ENCODE peak calls at places on chromosomes 2 and 18, in seven cellular contexts. One of them, this sample, is unnamed.

GRCh38 chr2:215598376-215598975 is 162.6 kb upstream of the FN1 start:
- DNase-seq in endothelial cell: no peak
- DNase-seq in tibial nerve: no peak
- DNase-seq in pancreas: no peak
- DNase-seq in brain microvascular endothelial cell: peak
- DNase-seq in CD8-positive, alpha-beta T cell: no peak
- DNase-seq in epithelial cell of esophagus: peak
- DNase-seq in this sample: no peak

GRCh38 chr18:49725809-49726514 is 87.4 kb downstream of the ACAA2 start:
- DNase-seq in endothelial cell: peak
- DNase-seq in tibial nerve: peak
- DNase-seq in pancreas: peak
- DNase-seq in brain microvascular endothelial cell: peak
- DNase-seq in CD8-positive, alpha-beta T cell: no peak
- DNase-seq in epithelial cell of esophagus: peak
- DNase-seq in this sample: peak

GRCh38 chr18:44682181-44682870 is 1.6 kb downstream of the SETBP1 start:
- DNase-seq in endothelial cell: no peak
- DNase-seq in tibial nerve: peak
- DNase-seq in pancreas: peak
- DNase-seq in brain microvascular endothelial cell: no peak
- DNase-seq in CD8-positive, alpha-beta T cell: no peak
- DNase-seq in epithelial cell of esophagus: peak
- DNase-seq in this sample: no peak

GRCh38 chr2:9809064-9809356 is 34.3 kb upstream of the TAF1B start:
- DNase-seq in endothelial cell: no peak
- DNase-seq in tibial nerve: no peak
- DNase-seq in pancreas: peak
- DNase-seq in brain microvascular endothelial cell: no peak
- DNase-seq in CD8-positive, alpha-beta T cell: no peak
- DNase-seq in epithelial cell of esophagus: peak
- DNase-seq in this sample: no peak

GRCh38 chr18:14074187-14074586 is 58.0 kb downstream of the ZNF519 start:
- DNase-seq in endothelial cell: no peak
- DNase-seq in tibial nerve: no peak
- DNase-seq in pancreas: no peak
- DNase-seq in brain microvascular endothelial cell: no peak
- DNase-seq in CD8-positive, alpha-beta T cell: no peak
- DNase-seq in epithelial cell of esophagus: no peak
- DNase-seq in this sample: no peak

GRCh38 chr2:88600038-88600465 is 27.2 kb downstream of the EIF2AK3 start:
- DNase-seq in endothelial cell: peak
- DNase-seq in tibial nerve: no peak
- DNase-seq in pancreas: peak
- DNase-seq in brain microvascular endothelial cell: peak
- DNase-seq in CD8-positive, alpha-beta T cell: peak
- DNase-seq in epithelial cell of esophagus: peak
- DNase-seq in this sample: peak

GRCh38 chr2:3267869-3268704 is 109.5 kb downstream of the EIPR1 start:
- DNase-seq in endothelial cell: no peak
- DNase-seq in tibial nerve: no peak
- DNase-seq in pancreas: no peak
- DNase-seq in brain microvascular endothelial cell: no peak
- DNase-seq in CD8-positive, alpha-beta T cell: no peak
- DNase-seq in epithelial cell of esophagus: no peak
- DNase-seq in this sample: no peak

GRCh38 chr2:68693947-68694346 is 40.7 kb upstream of the ARHGAP25 start:
- DNase-seq in endothelial cell: no peak
- DNase-seq in tibial nerve: no peak
- DNase-seq in pancreas: no peak
- DNase-seq in brain microvascular endothelial cell: no peak
- DNase-seq in CD8-positive, alpha-beta T cell: no peak
- DNase-seq in epithelial cell of esophagus: no peak
- DNase-seq in this sample: no peak

GRCh38 chr18:79511271-79511670 is 115.5 kb downstream of the NFATC1 start:
- DNase-seq in endothelial cell: no peak
- DNase-seq in tibial nerve: peak
- DNase-seq in pancreas: peak
- DNase-seq in brain microvascular endothelial cell: no peak
- DNase-seq in CD8-positive, alpha-beta T cell: no peak
- DNase-seq in epithelial cell of esophagus: no peak
- DNase-seq in this sample: no peak

GRCh38 chr2:101736233-101736632 is 38.7 kb downstream of the MAP4K4 start:
- DNase-seq in endothelial cell: no peak
- DNase-seq in tibial nerve: no peak
- DNase-seq in pancreas: no peak
- DNase-seq in brain microvascular endothelial cell: no peak
- DNase-seq in CD8-positive, alpha-beta T cell: no peak
- DNase-seq in epithelial cell of esophagus: no peak
- DNase-seq in this sample: no peak

GRCh38 chr2:10620481-10620880 is 69.3 kb downstream of the NOL10 start:
- DNase-seq in endothelial cell: no peak
- DNase-seq in tibial nerve: no peak
- DNase-seq in pancreas: no peak
- DNase-seq in brain microvascular endothelial cell: peak
- DNase-seq in CD8-positive, alpha-beta T cell: no peak
- DNase-seq in epithelial cell of esophagus: peak
- DNase-seq in this sample: no peak

GRCh38 chr18:7894592-7894991 is 327.5 kb downstream of the PTPRM start:
- DNase-seq in endothelial cell: no peak
- DNase-seq in tibial nerve: no peak
- DNase-seq in pancreas: no peak
- DNase-seq in brain microvascular endothelial cell: no peak
- DNase-seq in CD8-positive, alpha-beta T cell: no peak
- DNase-seq in epithelial cell of esophagus: no peak
- DNase-seq in this sample: no peak

GRCh38 chr2:171172980-171173542 is 12.4 kb upstream of the TLK1 start:
- DNase-seq in endothelial cell: no peak
- DNase-seq in tibial nerve: no peak
- DNase-seq in pancreas: no peak
- DNase-seq in brain microvascular endothelial cell: peak
- DNase-seq in CD8-positive, alpha-beta T cell: no peak
- DNase-seq in epithelial cell of esophagus: peak
- DNase-seq in this sample: no peak

GRCh38 chr2:144162652-144163051 is 357.3 kb downstream of the ZEB2 start:
- DNase-seq in endothelial cell: peak
- DNase-seq in tibial nerve: no peak
- DNase-seq in pancreas: peak
- DNase-seq in brain microvascular endothelial cell: no peak
- DNase-seq in CD8-positive, alpha-beta T cell: peak
- DNase-seq in epithelial cell of esophagus: peak
- DNase-seq in this sample: peak

GRCh38 chr18:26003391-26003790 is 87.0 kb downstream of the SS18 start:
- DNase-seq in endothelial cell: no peak
- DNase-seq in tibial nerve: no peak
- DNase-seq in pancreas: no peak
- DNase-seq in brain microvascular endothelial cell: no peak
- DNase-seq in CD8-positive, alpha-beta T cell: no peak
- DNase-seq in epithelial cell of esophagus: peak
- DNase-seq in this sample: no peak

GRCh38 chr18:24491882-24492281 is 31.4 kb downstream of the HRH4 start:
- DNase-seq in endothelial cell: no peak
- DNase-seq in tibial nerve: no peak
- DNase-seq in pancreas: no peak
- DNase-seq in brain microvascular endothelial cell: no peak
- DNase-seq in CD8-positive, alpha-beta T cell: peak
- DNase-seq in epithelial cell of esophagus: no peak
- DNase-seq in this sample: no peak

GRCh38 chr2:10785260-10785659 is 27.3 kb downstream of the PDIA6 start:
- DNase-seq in endothelial cell: no peak
- DNase-seq in tibial nerve: no peak
- DNase-seq in pancreas: no peak
- DNase-seq in brain microvascular endothelial cell: no peak
- DNase-seq in CD8-positive, alpha-beta T cell: no peak
- DNase-seq in epithelial cell of esophagus: no peak
- DNase-seq in this sample: no peak

GRCh38 chr2:172972005-172972619 is 103.5 kb upstream of the MAP3K20 start:
- DNase-seq in endothelial cell: peak
- DNase-seq in tibial nerve: no peak
- DNase-seq in pancreas: no peak
- DNase-seq in brain microvascular endothelial cell: peak
- DNase-seq in CD8-positive, alpha-beta T cell: no peak
- DNase-seq in epithelial cell of esophagus: peak
- DNase-seq in this sample: peak

GRCh38 chr2:16487686-16488085 is 177.9 kb downstream of the CYRIA start:
- DNase-seq in endothelial cell: peak
- DNase-seq in tibial nerve: no peak
- DNase-seq in pancreas: no peak
- DNase-seq in brain microvascular endothelial cell: peak
- DNase-seq in CD8-positive, alpha-beta T cell: no peak
- DNase-seq in epithelial cell of esophagus: peak
- DNase-seq in this sample: peak

DNA sequence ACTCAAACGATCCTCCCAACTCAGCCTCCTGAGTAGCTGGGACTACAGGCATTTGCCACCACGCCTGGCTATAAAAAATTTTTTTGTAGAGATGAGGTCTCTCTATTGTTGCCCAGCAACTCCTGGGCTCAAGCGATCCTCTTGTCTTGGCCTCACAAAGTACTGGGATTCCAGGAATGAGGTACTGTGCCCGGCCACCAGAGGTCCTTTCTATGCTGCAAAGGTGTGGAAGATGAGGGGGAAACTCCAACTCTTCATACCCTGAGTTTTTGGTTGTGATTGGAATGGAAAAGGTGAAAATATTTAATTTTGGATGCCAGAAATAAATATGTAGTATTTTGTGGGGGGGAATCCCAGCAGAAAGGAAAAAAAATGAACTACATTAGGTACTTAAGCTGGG is 36.0 kb downstream of the MRPL33 start:
- DNase-seq in endothelial cell: peak
- DNase-seq in tibial nerve: no peak
- DNase-seq in pancreas: no peak
- DNase-seq in brain microvascular endothelial cell: peak
- DNase-seq in CD8-positive, alpha-beta T cell: no peak
- DNase-seq in epithelial cell of esophagus: peak
- DNase-seq in this sample: no peak
- TF ChIP-seq CTCF in endothelial cell: peak
- TF ChIP-seq CTCF in tibial nerve: peak
- TF ChIP-seq CTCF in pancreas: peak
- TF ChIP-seq CTCF in brain microvascular endothelial cell: peak
- TF ChIP-seq CTCF in CD8-positive, alpha-beta T cell: no peak
- TF ChIP-seq CTCF in epithelial cell of esophagus: peak
- TF ChIP-seq CTCF in this sample: peak

GRCh38 chr2:176926453-176926852 is 286.1 kb upstream of the HNRNPA3 start:
- DNase-seq in endothelial cell: no peak
- DNase-seq in tibial nerve: no peak
- DNase-seq in pancreas: no peak
- DNase-seq in brain microvascular endothelial cell: no peak
- DNase-seq in CD8-positive, alpha-beta T cell: no peak
- DNase-seq in epithelial cell of esophagus: no peak
- DNase-seq in this sample: no peak
- TF ChIP-seq CTCF in endothelial cell: no peak
- TF ChIP-seq CTCF in tibial nerve: no peak
- TF ChIP-seq CTCF in pancreas: no peak
- TF ChIP-seq CTCF in brain microvascular endothelial cell: no peak
- TF ChIP-seq CTCF in CD8-positive, alpha-beta T cell: no peak
- TF ChIP-seq CTCF in epithelial cell of esophagus: no peak
- TF ChIP-seq CTCF in this sample: no peak

GRCh38 chr2:30373881-30374302 is 73.2 kb upstream of the LCLAT1 start:
- DNase-seq in endothelial cell: no peak
- DNase-seq in tibial nerve: no peak
- DNase-seq in pancreas: no peak
- DNase-seq in brain microvascular endothelial cell: peak
- DNase-seq in CD8-positive, alpha-beta T cell: no peak
- DNase-seq in epithelial cell of esophagus: peak
- DNase-seq in this sample: no peak
- TF ChIP-seq CTCF in endothelial cell: no peak
- TF ChIP-seq CTCF in tibial nerve: no peak
- TF ChIP-seq CTCF in pancreas: no peak
- TF ChIP-seq CTCF in brain microvascular endothelial cell: peak
- TF ChIP-seq CTCF in CD8-positive, alpha-beta T cell: no peak
- TF ChIP-seq CTCF in epithelial cell of esophagus: no peak
- TF ChIP-seq CTCF in this sample: no peak

GRCh38 chr2:20916604-20917286 is 93.8 kb upstream of the LDAH start:
- DNase-seq in endothelial cell: no peak
- DNase-seq in tibial nerve: no peak
- DNase-seq in pancreas: no peak
- DNase-seq in brain microvascular endothelial cell: peak
- DNase-seq in CD8-positive, alpha-beta T cell: no peak
- DNase-seq in epithelial cell of esophagus: peak
- DNase-seq in this sample: no peak
- TF ChIP-seq CTCF in endothelial cell: no peak
- TF ChIP-seq CTCF in tibial nerve: no peak
- TF ChIP-seq CTCF in pancreas: no peak
- TF ChIP-seq CTCF in brain microvascular endothelial cell: peak
- TF ChIP-seq CTCF in CD8-positive, alpha-beta T cell: no peak
- TF ChIP-seq CTCF in epithelial cell of esophagus: peak
- TF ChIP-seq CTCF in this sample: no peak

GRCh38 chr2:238361877-238362276 is 41.6 kb downstream of the TRAF3IP1 start:
- DNase-seq in endothelial cell: no peak
- DNase-seq in tibial nerve: no peak
- DNase-seq in pancreas: no peak
- DNase-seq in brain microvascular endothelial cell: no peak
- DNase-seq in CD8-positive, alpha-beta T cell: no peak
- DNase-seq in epithelial cell of esophagus: no peak
- DNase-seq in this sample: no peak
- TF ChIP-seq CTCF in endothelial cell: no peak
- TF ChIP-seq CTCF in tibial nerve: no peak
- TF ChIP-seq CTCF in pancreas: no peak
- TF ChIP-seq CTCF in brain microvascular endothelial cell: no peak
- TF ChIP-seq CTCF in CD8-positive, alpha-beta T cell: no peak
- TF ChIP-seq CTCF in epithelial cell of esophagus: no peak
- TF ChIP-seq CTCF in this sample: no peak

DNA sequence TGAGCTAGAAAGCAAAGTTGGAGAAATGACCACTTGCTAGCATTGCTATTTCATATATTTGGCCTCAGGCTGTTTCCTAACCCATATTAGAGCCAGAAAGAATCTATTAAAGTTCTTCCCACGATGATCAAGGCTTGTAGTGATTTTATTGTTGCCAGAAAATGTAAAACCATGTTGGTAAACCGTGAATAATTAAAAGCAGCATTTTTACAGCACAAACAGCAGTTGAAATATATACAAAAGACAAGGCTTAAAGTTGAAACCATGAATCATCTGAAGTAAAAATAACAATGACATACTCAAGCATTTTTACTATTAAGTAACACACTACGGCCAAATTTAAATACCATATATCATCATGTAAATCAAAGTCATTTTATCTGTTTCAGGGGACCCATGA is 27.7 kb upstream of the DSC3 start:
- DNase-seq in endothelial cell: no peak
- DNase-seq in tibial nerve: no peak
- DNase-seq in pancreas: no peak
- DNase-seq in brain microvascular endothelial cell: no peak
- DNase-seq in CD8-positive, alpha-beta T cell: no peak
- DNase-seq in epithelial cell of esophagus: no peak
- DNase-seq in this sample: no peak
- TF ChIP-seq CTCF in endothelial cell: no peak
- TF ChIP-seq CTCF in tibial nerve: no peak
- TF ChIP-seq CTCF in pancreas: no peak
- TF ChIP-seq CTCF in brain microvascular endothelial cell: no peak
- TF ChIP-seq CTCF in CD8-positive, alpha-beta T cell: no peak
- TF ChIP-seq CTCF in epithelial cell of esophagus: no peak
- TF ChIP-seq CTCF in this sample: no peak

GRCh38 chr2:197804049-197804757 is at the start of gene PLCL1:
- DNase-seq in endothelial cell: peak
- DNase-seq in tibial nerve: peak
- DNase-seq in pancreas: peak
- DNase-seq in brain microvascular endothelial cell: peak
- DNase-seq in CD8-positive, alpha-beta T cell: peak
- DNase-seq in epithelial cell of esophagus: peak
- DNase-seq in this sample: peak
- TF ChIP-seq CTCF in endothelial cell: no peak
- TF ChIP-seq CTCF in tibial nerve: no peak
- TF ChIP-seq CTCF in pancreas: no peak
- TF ChIP-seq CTCF in brain microvascular endothelial cell: no peak
- TF ChIP-seq CTCF in CD8-positive, alpha-beta T cell: no peak
- TF ChIP-seq CTCF in epithelial cell of esophagus: no peak
- TF ChIP-seq CTCF in this sample: no peak

This sample was measured in lung.